ENCODE peak calls at places on chromosomes 4 and X, in five cellular contexts. E, F, P, D and S are unnamed samples.

GRCh38 chrX:67524950-67525691 is 18.7 kb upstream of the AR start:
- DNase-seq in E (no peak), F (no peak), P (no peak), D (no peak), S (no peak)

GRCh38 chr4:1459081-1459480 is 52.8 kb upstream of the NKX1-1 start:
- DNase-seq in E (no peak), F (no peak), P (no peak), D (no peak), S (no peak)

GRCh38 chr4:4677825-4678522 is 136.1 kb upstream of the STX18 start:
- DNase-seq in E (no peak), F (peak; percentile 75), P (no peak), D (peak; percentile 72), S (no peak)

GRCh38 chr4:77002321-77002720 is 52.8 kb downstream of the SEPTIN11 start:
- DNase-seq in E (no peak), F (peak; percentile 50), P (no peak), D (no peak), S (no peak)

GRCh38 chr4:26830701-26831100 is 29.9 kb upstream of the STIM2 start:
- DNase-seq in E (no peak), F (no peak), P (no peak), D (no peak), S (no peak)

GRCh38 chr4:32826169-32826568 is 2106.0 kb downstream of the PCDH7 start:
- DNase-seq in E (no peak), F (no peak), P (no peak), D (no peak), S (no peak)

GRCh38 chr4:61828960-61829359 is 628.8 kb downstream of the ADGRL3 start:
- DNase-seq in E (no peak), F (no peak), P (no peak), D (no peak), S (no peak)

GRCh38 chrX:134969726-134970125 is 21.1 kb upstream of the SMIM10 start:
- DNase-seq in E (no peak), F (no peak), P (no peak), D (no peak), S (no peak)

GRCh38 chr4:949656-950055 is 17.4 kb downstream of the TMEM175 start:
- DNase-seq in E (no peak), F (no peak), P (no peak), D (no peak), S (no peak)

GRCh38 chrX:1661048-1661921 is 46.4 kb downstream of the ASMT start:
- DNase-seq in E (peak; percentile 93), F (no peak), P (no peak), D (no peak), S (no peak)

GRCh38 chr4:10031663-10032590 is 10.6 kb upstream of the SLC2A9 start:
- DNase-seq in E (no peak), F (peak; percentile 59), P (no peak), D (no peak), S (no peak)

GRCh38 chr4:114599231-114600065 is 841 bp downstream of the UGT8 start:
- DNase-seq in E (no peak), F (peak; percentile 3), P (no peak), D (peak; percentile 8), S (no peak)